ENCODE peak calls at places on chromosomes 13 and 19, in seven cellular contexts. P is skeletal muscle cell; A is EL; M is tibial artery; R is PC-3; Y is stimulated activated CD8-positive, alpha-beta memory T cell treated with anti-CD3 and anti-CD28 coated beads, Interleukin-7, amount 100 ng/mL, for 1 hour; Z is naive thymus-derived CD8-positive, alpha-beta T cell. Q is an unnamed sample.

GRCh38 chr13:60351326-60351725 is 45.7 kb upstream of the TDRD3 start:
- DNase-seq in P (peak; percentile 74), A (peak; percentile 63), M (no peak), R (peak; percentile 40), Y (no peak), Z (no peak), Q (no peak)

GRCh38 chr13:33401238-33401637 is 115.7 kb upstream of the STARD13 start:
- DNase-seq in P (no peak), A (no peak), M (no peak), R (no peak), Y (no peak), Z (no peak), Q (no peak)

GRCh38 chr13:31639443-31640163 is 99.7 kb upstream of the RXFP2 start:
- DNase-seq in P (no peak), A (no peak), M (no peak), R (peak; percentile 7), Y (no peak), Z (no peak), Q (no peak)

GRCh38 chr13:113739527-113740285 is 19.3 kb upstream of the TMEM255B start:
- DNase-seq in P (no peak), A (no peak), M (no peak), R (no peak), Y (no peak), Z (no peak), Q (no peak)

GRCh38 chr13:25217023-25217909 is 45.2 kb upstream of the AMER2 start:
- DNase-seq in P (peak; percentile 61), A (peak; percentile 58), M (no peak), R (peak; percentile 2), Y (no peak), Z (no peak), Q (peak; percentile 78)

GRCh38 chr19:44686896-44687295 is 12.1 kb upstream of the CEACAM16 start:
- DNase-seq in P (no peak), A (no peak), M (no peak), R (no peak), Y (no peak), Z (no peak), Q (no peak)

GRCh38 chr19:21322528-21322927 is 6.7 kb downstream of the ZNF708 start:
- DNase-seq in P (no peak), A (no peak), M (no peak), R (no peak), Y (no peak), Z (no peak), Q (no peak)

GRCh38 chr13:95788100-95788463 is 111.1 kb downstream of the DNAJC3 start:
- DNase-seq in P (no peak), A (no peak), M (no peak), R (no peak), Y (no peak), Z (no peak), Q (no peak)

GRCh38 chr13:47858678-47859050 is 142.4 kb downstream of the SUCLA2 start:
- DNase-seq in P (peak; percentile 84), A (peak; percentile 66), M (no peak), R (peak; percentile 42), Y (no peak), Z (no peak), Q (no peak)

GRCh38 chr19:42198676-42199439 is 18.6 kb downstream of the DEDD2 start:
- DNase-seq in P (no peak), A (no peak), M (no peak), R (no peak), Y (peak; percentile 52), Z (peak; percentile 82), Q (no peak)

GRCh38 chr19:4639531-4640246 is 373 bp downstream of the TNFAIP8L1 start:
- DNase-seq in P (no peak), A (peak; percentile 29), M (no peak), R (no peak), Y (no peak), Z (no peak), Q (no peak)

GRCh38 chr19:30111456-30111855 is 169.4 kb downstream of the URI1 start:
- DNase-seq in P (no peak), A (no peak), M (no peak), R (no peak), Y (no peak), Z (no peak), Q (no peak)

GRCh38 chr13:39263033-39263432 is 224.8 kb downstream of the NHLRC3 start:
- DNase-seq in P (no peak), A (peak; percentile 50), M (no peak), R (peak; percentile 65), Y (no peak), Z (no peak), Q (peak; percentile 67)